ENCODE peak calls at places on chromosomes 3 and 15, in seven cellular contexts. Y is K562; W is RWPE1; S is CD4-positive, alpha-beta memory T cell; A is EL; I is CD4-positive, CD25-positive, alpha-beta regulatory T cell; V is T-helper 9 cell. C is an unnamed sample.

GRCh38 chr15:65868546-65869126 is 655 bp upstream of the RAB11A start:
- DNase-seq in Y (peak; percentile 17), W (peak; percentile 3), S (no peak), A (no peak), I (no peak), V (no peak), C (no peak)

GRCh38 chr3:184345678-184346144 is 8.3 kb downstream of the FAM131A start:
- DNase-seq in Y (peak; percentile 82), W (peak; percentile 75), S (no peak), A (peak; percentile 66), I (no peak), V (no peak), C (peak; percentile 95)

GRCh38 chr15:61256231-61256630 is 27.1 kb upstream of the RORA start:
- DNase-seq in Y (no peak), W (no peak), S (no peak), A (no peak), I (no peak), V (no peak), C (no peak)

GRCh38 chr3:83523470-83524073 is 1435.2 kb upstream of the CADM2 start:
- DNase-seq in Y (no peak), W (peak; percentile 25), S (no peak), A (no peak), I (no peak), V (no peak), C (peak; percentile 65)

GRCh38 chr3:150743508-150743907 is 19.5 kb downstream of the SIAH2 start:
- DNase-seq in Y (no peak), W (peak; percentile 82), S (no peak), A (peak; percentile 76), I (no peak), V (no peak), C (peak; percentile 31)

GRCh38 chr3:134334901-134335280 is 39.4 kb downstream of the AMOTL2 start:
- DNase-seq in Y (no peak), W (no peak), S (no peak), A (no peak), I (no peak), V (no peak), C (peak; percentile 49)

GRCh38 chr15:63506537-63507035 is 2.2 kb downstream of the USP3 start:
- DNase-seq in Y (no peak), W (no peak), S (peak; percentile 40), A (peak; percentile 48), I (peak; percentile 36), V (no peak), C (no peak)

GRCh38 chr15:43779016-43779415 is 2.2 kb upstream of the ELL3 start:
- DNase-seq in Y (no peak), W (no peak), S (no peak), A (no peak), I (no peak), V (no peak), C (no peak)

GRCh38 chr3:24318668-24319287 is 175.9 kb downstream of the THRB start:
- DNase-seq in Y (no peak), W (peak; percentile 46), S (no peak), A (peak; percentile 88), I (no peak), V (no peak), C (no peak)

GRCh38 chr3:100536093-100536492 is 43.7 kb downstream of the TMEM45A start:
- DNase-seq in Y (no peak), W (no peak), S (no peak), A (no peak), I (no peak), V (no peak), C (no peak)

GRCh38 chr15:31024979-31025378 is 33.6 kb upstream of the MTMR10 start:
- DNase-seq in Y (no peak), W (no peak), S (no peak), A (peak; percentile 63), I (no peak), V (no peak), C (peak; percentile 34)

GRCh38 chr3:158057666-158058065 is 48.6 kb downstream of the SHOX2 start:
- DNase-seq in Y (no peak), W (no peak), S (no peak), A (peak; percentile 3), I (no peak), V (no peak), C (no peak)

GRCh38 chr3:164024786-164025185 is 1053.5 kb downstream of the SI start:
- DNase-seq in Y (no peak), W (no peak), S (no peak), A (no peak), I (no peak), V (no peak), C (no peak)

GRCh38 chr15:48966595-48967301 is 3.0 kb upstream of the SHC4 start:
- DNase-seq in Y (no peak), W (no peak), S (no peak), A (peak; percentile 78), I (peak; percentile 19), V (no peak), C (peak; percentile 72)

GRCh38 chr3:43089081-43089480 is 16.8 kb downstream of the POMGNT2 start:
- DNase-seq in Y (no peak), W (no peak), S (no peak), A (no peak), I (no peak), V (no peak), C (no peak)

GRCh38 chr3:51283421-51283820 is 101.7 kb upstream of the MANF start:
- DNase-seq in Y (no peak), W (peak; percentile 69), S (no peak), A (no peak), I (no peak), V (no peak), C (no peak)

GRCh38 chr3:123623346-123623880 is 38.6 kb upstream of the HACD2 start:
- DNase-seq in Y (no peak), W (peak; percentile 74), S (no peak), A (no peak), I (no peak), V (no peak), C (no peak)

GRCh38 chr3:17891139-17891850 is 148.9 kb upstream of the TBC1D5 start:
- DNase-seq in Y (no peak), W (peak; percentile 3), S (no peak), A (peak; percentile 15), I (no peak), V (no peak), C (peak; percentile 1)

GRCh38 chr3:188468672-188469071 is 314.7 kb downstream of the LPP start:
- DNase-seq in Y (no peak), W (no peak), S (no peak), A (no peak), I (no peak), V (no peak), C (no peak)

GRCh38 chr15:72338617-72339321 is 18.8 kb upstream of the CELF6 start:
- DNase-seq in Y (no peak), W (no peak), S (no peak), A (peak; percentile 41), I (no peak), V (no peak), C (no peak)

GRCh38 chr15:43376017-43376705 is 5.3 kb downstream of the TUBGCP4 start:
- DNase-seq in Y (peak; percentile 40), W (peak; percentile 52), S (peak; percentile 39), A (peak; percentile 23), I (peak; percentile 36), V (peak; percentile 11), C (no peak)

GRCh38 chr15:100686725-100687488 is 84.5 kb downstream of the ASB7 start:
- DNase-seq in Y (no peak), W (peak; percentile 51), S (no peak), A (peak; percentile 74), I (no peak), V (no peak), C (no peak)

GRCh38 chr3:23966308-23966707 is 21.2 kb downstream of the NR1D2 start:
- DNase-seq in Y (no peak), W (no peak), S (no peak), A (peak; percentile 54), I (no peak), V (no peak), C (no peak)

GRCh38 chr15:34373951-34374350 is 7.0 kb upstream of the LPCAT4 start:
- DNase-seq in Y (no peak), W (no peak), S (no peak), A (no peak), I (no peak), V (no peak), C (no peak)

GRCh38 chr15:68335251-68335650 is 57.7 kb downstream of the FEM1B start:
- DNase-seq in Y (no peak), W (peak; percentile 36), S (no peak), A (peak; percentile 24), I (no peak), V (no peak), C (peak; percentile 22)

GRCh38 chr3:14177580-14178246 is 688 bp downstream of the XPC start:
- DNase-seq in Y (no peak), W (no peak), S (peak; percentile 12), A (no peak), I (no peak), V (no peak), C (peak; percentile 51)

GRCh38 chr3:178451799-178452198 is 84.4 kb upstream of the KCNMB2 start:
- DNase-seq in Y (no peak), W (no peak), S (no peak), A (no peak), I (no peak), V (no peak), C (no peak)

GRCh38 chr3:130933801-130934345 is 40.0 kb downstream of the ATP2C1 start:
- DNase-seq in Y (no peak), W (no peak), S (no peak), A (no peak), I (no peak), V (no peak), C (no peak)

GRCh38 chr15:58165661-58166060 is 27.5 kb downstream of the AQP9 start:
- DNase-seq in Y (no peak), W (no peak), S (no peak), A (peak; percentile 19), I (no peak), V (no peak), C (no peak)

C was measured in SW480.